ENCODE peak calls at places on chromosomes 16 and 17, in four cellular contexts. E is H9, V is ovary, F is endothelial cell. Y is an unnamed sample.

GRCh38 chr17:44942456-44942855 is 5.1 kb downstream of the KIF18B start:
- DNase-seq in E (no peak), V (no peak), F (no peak), Y (no peak)

GRCh38 chr17:9427460-9428315 is 147.9 kb downstream of the STX8 start:
- DNase-seq in E (no peak), V (no peak), F (no peak), Y (no peak)

GRCh38 chr16:21116148-21116693 is 34.4 kb downstream of the DNAH3 start:
- DNase-seq in E (peak), V (no peak), F (no peak), Y (peak)

GRCh38 chr17:19713901-19714361 is 2.5 kb downstream of the SLC47A2 start:
- DNase-seq in E (no peak), V (no peak), F (no peak), Y (no peak)

GRCh38 chr16:79089735-79090284 is 510.7 kb downstream of the MAF start:
- DNase-seq in V (no peak), E (no peak), F (no peak), Y (peak)

GRCh38 chr17:79802736-79803420 is 6.0 kb upstream of the CBX8 start:
- DNase-seq in V (no peak), E (peak), F (no peak), Y (no peak)

GRCh38 chr16:88700636-88701482 is 5.3 kb downstream of the RNF166 start:
- DNase-seq in F (peak), E (no peak), V (peak), Y (peak)

GRCh38 chr16:57912529-57913260 is 58.2 kb downstream of the CNGB1 start:
- DNase-seq in V (no peak), F (no peak), E (no peak), Y (no peak)

GRCh38 chr16:69318177-69318910 is 7.2 kb downstream of the VPS4A start:
- DNase-seq in V (no peak), E (no peak), F (no peak), Y (no peak)

GRCh38 chr16:29991571-29991904 is 3.9 kb downstream of the HIRIP3 start:
- DNase-seq in F (no peak), E (no peak), V (peak), Y (no peak)

GRCh38 chr17:18319604-18320256 is 4.6 kb downstream of the SMCR8 start:
- DNase-seq in E (peak), V (no peak), F (peak), Y (peak)

GRCh38 chr16:68951991-68952877 is 108.9 kb downstream of the TANGO6 start:
- DNase-seq in F (no peak), E (no peak), V (no peak), Y (peak)

GRCh38 chr17:152860-153420 is 15.6 kb downstream of the SCGB1C2 start:
- DNase-seq in V (no peak), F (no peak), E (no peak), Y (no peak)

GRCh38 chr17:59829217-59830006 is 63.3 kb downstream of the TUBD1 start:
- DNase-seq in E (no peak), F (no peak), V (no peak), Y (peak)

GRCh38 chr17:68600123-68600880 is 865 bp downstream of the FAM20A start:
- DNase-seq in E (peak), F (peak), V (peak), Y (no peak)

GRCh38 chr16:65125322-65125721 is 3.5 kb upstream of the CDH11 start:
- DNase-seq in E (no peak), F (no peak), V (no peak), Y (no peak)

GRCh38 chr17:82710499-82711232 is 5.8 kb upstream of the FN3KRP start:
- DNase-seq in V (no peak), F (no peak), E (peak), Y (no peak)

GRCh38 chr17:45040459-45040858 is 11.0 kb downstream of the DCAKD start:
- DNase-seq in F (no peak), E (peak), V (no peak), Y (peak)

GRCh38 chr17:30950189-30950588 is 20.6 kb upstream of the RNF135 start:
- DNase-seq in F (no peak), E (no peak), V (no peak), Y (no peak)

GRCh38 chr17:69702078-69702477 is 287.6 kb downstream of the MAP2K6 start:
- DNase-seq in E (no peak), F (no peak), V (no peak), Y (no peak)

GRCh38 chr16:17271687-17272086 is 199.1 kb downstream of the XYLT1 start:
- DNase-seq in E (no peak), F (no peak), V (peak), Y (no peak)

GRCh38 chr16:15493416-15494181 is 59.2 kb downstream of the BMERB1 start:
- DNase-seq in V (no peak), F (no peak), E (no peak), Y (peak)

GRCh38 chr17:8122923-8123694 is 797 bp downstream of the HES7 start:
- DNase-seq in E (peak), F (no peak), V (peak), Y (no peak)

GRCh38 chr17:67359960-67360817 is 6.2 kb downstream of the PSMD12 start:
- DNase-seq in F (peak), E (no peak), V (no peak), Y (peak)

GRCh38 chr17:1577186-1577585 is 14.6 kb upstream of the PITPNA start:
- DNase-seq in F (no peak), V (peak), E (peak), Y (peak)

GRCh38 chr16:28977703-28978641 is 3.4 kb downstream of the SPNS1 start:
- DNase-seq in F (no peak), V (no peak), E (peak), Y (no peak)

GRCh38 chr17:7173687-7174602 is 5.2 kb downstream of the ASGR1 start:
- DNase-seq in E (peak), F (peak), V (peak), Y (peak)

GRCh38 chr17:42130310-42130936 is 7.8 kb downstream of the HSPB9 start:
- DNase-seq in F (no peak), V (no peak), E (no peak), Y (no peak)

GRCh38 chr17:69638516-69638915 is 224.0 kb downstream of the MAP2K6 start:
- DNase-seq in E (no peak), V (no peak), F (no peak), Y (no peak)

GRCh38 chr17:6599364-6599763 is 41.1 kb downstream of the KIAA0753 start:
- DNase-seq in V (no peak), E (no peak), F (no peak), Y (no peak)

GRCh38 chr17:79742589-79742918 is 11.8 kb downstream of the ENPP7 start:
- DNase-seq in F (no peak), V (no peak), E (no peak), Y (no peak)

GRCh38 chr16:8788578-8789172 is 8.8 kb downstream of the TMEM186 start:
- DNase-seq in V (no peak), F (no peak), E (no peak), Y (no peak)

GRCh38 chr17:1783834-1784611 is 22.2 kb downstream of the SERPINF1 start:
- DNase-seq in F (no peak), E (no peak), V (peak), Y (peak)

GRCh38 chr16:67277294-67277998 is 1.9 kb upstream of the PLEKHG4 start:
- DNase-seq in V (peak), F (no peak), E (no peak), Y (peak)

GRCh38 chr16:3945751-3946603 is 65.5 kb upstream of the CREBBP start:
- DNase-seq in E (no peak), V (peak), F (no peak), Y (peak)

GRCh38 chr16:81754810-81755209 is 24.3 kb upstream of the PLCG2 start:
- DNase-seq in V (no peak), E (no peak), F (no peak), Y (no peak)

GRCh38 chr16:81748476-81749198 is 30.5 kb upstream of the PLCG2 start:
- DNase-seq in F (no peak), E (no peak), V (no peak), Y (no peak)

GRCh38 chr16:81752876-81753227 is 26.2 kb upstream of the PLCG2 start:
- DNase-seq in F (no peak), V (no peak), E (no peak), Y (no peak)

GRCh38 chr16:81755915-81756644 is 23.0 kb upstream of the PLCG2 start:
- DNase-seq in E (no peak), F (peak), V (no peak), Y (no peak)

GRCh38 chr16:81752225-81752875 is 26.7 kb upstream of the PLCG2 start:
- DNase-seq in V (no peak), E (no peak), F (peak), Y (no peak)
- TF ChIP-seq CTCF in V (no peak), E (no peak), F (no peak), Y (no peak)

DNA sequence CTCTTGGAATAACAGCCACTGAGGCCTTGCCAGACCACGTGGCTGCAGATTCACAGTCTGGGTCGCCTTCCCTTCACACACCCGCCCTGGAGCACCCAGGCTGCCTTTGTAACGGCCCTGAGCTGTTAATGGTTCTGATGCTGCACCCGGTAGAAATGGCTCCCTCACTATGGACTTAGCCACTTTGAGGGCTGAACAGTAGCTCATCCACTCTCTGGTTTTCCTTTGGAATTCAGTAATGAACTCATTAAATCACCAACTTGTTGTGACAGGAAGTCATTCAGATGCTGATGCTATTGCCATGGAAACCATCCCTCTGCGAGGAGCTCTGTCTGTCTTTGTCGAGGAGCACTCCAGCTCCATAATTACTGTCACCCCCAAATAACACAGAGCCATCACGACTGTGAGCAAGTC is 59.2 kb downstream of the CDK5R1 start:
- DNase-seq in V (no peak), F (no peak), E (peak), Y (no peak)
- TF ChIP-seq CTCF in V (no peak), F (no peak), E (no peak), Y (no peak)

GRCh38 chr16:55041540-55042234 is 111.0 kb downstream of the IRX5 start:
- DNase-seq in V (no peak), F (no peak), E (no peak), Y (no peak)

GRCh38 chr16:55039042-55039441 is 108.4 kb downstream of the IRX5 start:
- DNase-seq in V (no peak), E (no peak), F (no peak), Y (no peak)

GRCh38 chr16:55039511-55039910 is 108.8 kb downstream of the IRX5 start:
- DNase-seq in V (no peak), E (no peak), F (no peak), Y (no peak)

GRCh38 chr16:55040366-55041086 is 109.9 kb downstream of the IRX5 start:
- DNase-seq in F (no peak), V (no peak), E (peak), Y (no peak)

GRCh38 chr16:55039931-55040330 is 109.3 kb downstream of the IRX5 start:
- DNase-seq in E (peak), V (no peak), F (no peak), Y (no peak)
- TF ChIP-seq CTCF in E (no peak), V (no peak), F (no peak), Y (no peak)

GRCh38 chr17:49041527-49041926 is 44.3 kb downstream of the IGF2BP1 start:
- DNase-seq in F (no peak), V (no peak), E (no peak), Y (no peak)

GRCh38 chr17:49049265-49049664 is 52.1 kb downstream of the IGF2BP1 start:
- DNase-seq in E (no peak), F (no peak), V (no peak), Y (no peak)

GRCh38 chr17:49050611-49051010 is 53.4 kb downstream of the IGF2BP1 start:
- DNase-seq in V (no peak), F (no peak), E (no peak), Y (no peak)

GRCh38 chr17:49046912-49047311 is 49.7 kb downstream of the IGF2BP1 start:
- DNase-seq in F (no peak), E (no peak), V (no peak), Y (no peak)

DNA sequence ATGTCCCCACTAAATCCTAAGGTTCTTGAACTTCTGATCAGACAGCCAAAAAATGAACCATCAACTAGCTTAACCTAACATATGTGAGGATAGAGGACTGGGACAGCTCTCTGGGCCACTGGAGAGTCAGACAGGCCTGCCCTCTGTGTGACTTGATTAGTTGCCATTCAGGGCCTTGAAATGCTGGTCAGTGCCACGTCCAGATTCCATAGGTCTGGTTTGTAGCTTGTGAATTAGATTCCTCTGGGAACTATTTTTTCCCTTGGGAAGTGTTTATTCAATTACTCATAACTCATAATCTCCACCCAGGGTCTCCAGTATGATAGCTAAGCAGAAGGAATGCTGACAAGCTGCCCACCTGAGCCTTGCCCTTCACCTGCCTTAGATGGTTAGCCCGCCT is 48.2 kb downstream of the IGF2BP1 start:
- DNase-seq in F (no peak), V (no peak), E (no peak), Y (no peak)
- TF ChIP-seq CTCF in F (no peak), V (no peak), E (no peak), Y (no peak)

DNA sequence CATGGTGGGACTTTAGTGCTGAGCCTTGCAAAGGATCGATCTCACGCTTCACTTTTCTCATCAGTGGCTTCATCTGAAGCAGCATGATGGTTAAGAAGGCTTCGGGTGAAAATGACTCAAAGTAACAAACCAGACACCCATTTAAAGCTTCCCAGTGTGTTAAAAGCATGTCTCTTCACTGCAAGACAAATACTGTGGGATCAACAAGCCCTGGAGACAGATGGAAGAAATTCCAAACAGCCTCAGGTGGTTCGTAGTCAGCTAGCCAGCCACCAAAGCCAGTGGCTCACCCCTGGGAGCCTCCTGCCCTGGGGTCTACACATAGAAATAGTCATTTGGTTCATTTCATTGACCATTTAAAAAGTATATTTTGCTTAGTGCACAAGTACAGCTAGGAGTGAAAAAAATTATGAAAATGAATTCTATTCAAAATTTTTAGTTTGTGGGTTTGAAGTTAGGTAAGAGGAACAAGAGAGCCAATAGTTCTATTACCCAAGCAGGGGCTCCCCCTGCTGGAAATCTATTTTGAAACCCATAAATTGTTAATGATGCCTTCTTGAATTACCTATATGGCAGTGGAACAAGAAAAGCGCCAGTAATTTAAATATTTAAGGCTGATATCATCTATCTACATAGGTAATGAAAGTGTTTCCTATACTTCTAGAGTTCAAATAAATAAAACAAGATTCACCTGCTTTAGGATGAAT is 51.6 kb downstream of the PMP22 start:
- DNase-seq in E (no peak), V (no peak), F (peak), Y (peak)
- TF ChIP-seq CTCF in E (peak), V (no peak), F (peak), Y (peak)

Y was measured in fibroblast of mammary gland.